ENCODE peak calls at places on chromosomes 2 and 18, in five cellular contexts. One of them, this sample, is unnamed.
A peak's percentile ranks its signal among the peaks of the same experiment; 100 is the strongest.

GRCh38 chr2:238523158-238524110 is 96.7 kb downstream of the ASB1 start:
- DNase-seq in AG04450: peak; percentile 10
- DNase-seq in epithelial cell of prostate: no peak
- DNase-seq in A549: no peak
- DNase-seq in fibroblast of lung: peak; percentile 66
- DNase-seq in this sample: no peak

GRCh38 chr2:199261221-199261620 is 196.5 kb downstream of the SATB2 start:
- DNase-seq in epithelial cell of prostate: no peak
- DNase-seq in A549: no peak
- DNase-seq in fibroblast of lung: peak; percentile 84
- DNase-seq in AG04450: peak; percentile 46
- DNase-seq in this sample: no peak

GRCh38 chr2:109218087-109218791 is 89.2 kb downstream of the SH3RF3 start:
- DNase-seq in fibroblast of lung: peak; percentile 74
- DNase-seq in AG04450: peak; percentile 23
- DNase-seq in epithelial cell of prostate: no peak
- DNase-seq in A549: no peak
- DNase-seq in this sample: no peak

GRCh38 chr2:223529676-223530075 is 72.5 kb downstream of the SCG2 start:
- DNase-seq in epithelial cell of prostate: no peak
- DNase-seq in AG04450: no peak
- DNase-seq in A549: no peak
- DNase-seq in fibroblast of lung: no peak
- DNase-seq in this sample: no peak

GRCh38 chr18:59197636-59198035 is 22.3 kb upstream of the GRP start:
- DNase-seq in epithelial cell of prostate: no peak
- DNase-seq in A549: no peak
- DNase-seq in AG04450: no peak
- DNase-seq in fibroblast of lung: no peak
- DNase-seq in this sample: no peak

GRCh38 chr2:80365762-80366161 is 61.2 kb upstream of the LRRTM1 start:
- DNase-seq in epithelial cell of prostate: no peak
- DNase-seq in A549: no peak
- DNase-seq in AG04450: no peak
- DNase-seq in fibroblast of lung: no peak
- DNase-seq in this sample: no peak

GRCh38 chr2:88843651-88844050 is 152.2 kb downstream of the RPIA start:
- DNase-seq in epithelial cell of prostate: no peak
- DNase-seq in fibroblast of lung: no peak
- DNase-seq in A549: no peak
- DNase-seq in AG04450: no peak
- DNase-seq in this sample: no peak

GRCh38 chr18:24928479-24928878 is 423.5 kb downstream of the ZNF521 start:
- DNase-seq in epithelial cell of prostate: no peak
- DNase-seq in AG04450: no peak
- DNase-seq in fibroblast of lung: no peak
- DNase-seq in A549: no peak
- DNase-seq in this sample: no peak

GRCh38 chr2:216016581-216016980 is 3.2 kb upstream of the MREG start:
- DNase-seq in epithelial cell of prostate: no peak
- DNase-seq in A549: no peak
- DNase-seq in fibroblast of lung: no peak
- DNase-seq in AG04450: no peak
- DNase-seq in this sample: no peak

GRCh38 chr2:169735623-169736022 is 2.0 kb downstream of the KLHL23 start:
- DNase-seq in fibroblast of lung: no peak
- DNase-seq in AG04450: no peak
- DNase-seq in epithelial cell of prostate: no peak
- DNase-seq in A549: no peak
- DNase-seq in this sample: no peak

GRCh38 chr2:158953454-158953853 is 15.0 kb upstream of the TANC1 start:
- DNase-seq in epithelial cell of prostate: no peak
- DNase-seq in A549: no peak
- DNase-seq in fibroblast of lung: peak; percentile 64
- DNase-seq in AG04450: no peak
- DNase-seq in this sample: no peak
- H3K27ac ChIP-seq in epithelial cell of prostate: no peak overlapping the region
- H3K27ac ChIP-seq in A549: peak overlapping the region; percentile 46
- H3K27ac ChIP-seq in fibroblast of lung: no peak overlapping the region
- H3K27ac ChIP-seq in AG04450: no peak overlapping the region
- H3K27ac ChIP-seq in this sample: no peak overlapping the region

DNA sequence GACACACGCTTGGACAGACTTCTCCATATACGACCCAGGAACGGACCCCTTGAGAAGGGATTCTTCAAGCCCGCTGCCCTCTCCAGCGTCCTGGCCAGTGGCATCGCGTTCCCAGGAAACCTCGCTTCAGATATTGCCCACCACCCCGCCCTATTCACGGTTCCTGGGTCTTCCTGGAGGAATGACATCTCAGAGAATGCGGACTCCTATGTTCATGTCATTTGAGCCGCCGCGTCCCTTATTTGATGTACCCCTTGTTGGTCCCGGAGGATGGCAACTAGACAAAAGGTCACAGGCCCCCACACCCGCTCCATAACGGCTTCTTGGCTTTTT is 588 bp upstream of the CCDC93 start:
- DNase-seq in fibroblast of lung: no peak
- DNase-seq in AG04450: no peak
- DNase-seq in A549: peak; percentile 25
- DNase-seq in epithelial cell of prostate: no peak
- DNase-seq in this sample: no peak
- H3K27ac ChIP-seq in fibroblast of lung: peak overlapping the region; percentile 14
- H3K27ac ChIP-seq in AG04450: no peak overlapping the region
- H3K27ac ChIP-seq in A549: peak overlapping the region; percentile 88
- H3K27ac ChIP-seq in epithelial cell of prostate: no peak overlapping the region
- H3K27ac ChIP-seq in this sample: peak overlapping the region; percentile 56

DNA sequence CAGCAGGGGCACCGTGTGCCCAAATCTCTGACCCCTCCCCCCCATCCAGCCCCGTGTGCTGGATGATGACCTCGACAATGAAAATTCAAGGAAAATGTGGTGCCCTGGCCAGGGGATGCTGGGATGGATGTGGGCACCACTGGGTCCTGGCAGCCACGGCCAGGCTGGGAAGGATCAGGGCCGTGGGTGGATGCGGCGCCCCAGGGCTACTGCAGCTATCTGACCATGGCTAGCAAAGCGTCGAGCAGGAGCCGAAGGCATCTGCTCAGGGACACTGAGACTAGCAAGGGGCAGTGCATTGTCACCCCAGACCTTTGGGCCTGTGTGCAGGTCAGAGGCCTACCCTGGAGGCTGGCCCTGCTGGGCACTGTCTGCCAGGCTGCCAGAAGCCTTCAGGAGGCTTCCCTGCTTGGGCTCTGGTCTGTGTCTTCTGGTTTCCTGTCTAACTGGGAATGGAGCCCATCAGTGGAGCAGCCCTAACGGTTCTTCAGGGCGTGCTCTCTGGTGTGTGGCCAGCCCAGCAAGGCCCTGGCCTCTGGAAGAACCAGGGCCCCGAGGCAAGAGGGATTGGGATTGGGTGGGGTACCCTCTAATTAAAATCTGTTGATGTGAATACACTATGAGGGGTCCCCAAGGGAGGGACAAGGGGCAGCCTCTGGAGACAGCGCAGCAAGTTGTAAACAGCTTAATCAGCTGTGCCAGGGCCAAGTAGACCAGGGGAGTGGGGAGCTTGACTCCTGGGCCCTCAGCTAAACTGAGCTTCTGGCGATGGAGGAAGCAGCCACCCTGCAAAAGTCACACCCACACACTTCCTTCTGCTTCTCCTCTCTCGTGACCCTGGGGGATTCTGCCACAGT is 98.0 kb downstream of the STPG4 start:
- DNase-seq in fibroblast of lung: peak; percentile 39
- DNase-seq in epithelial cell of prostate: no peak
- DNase-seq in A549: no peak
- DNase-seq in AG04450: no peak
- DNase-seq in this sample: peak; percentile 44
- H3K27ac ChIP-seq in fibroblast of lung: peak overlapping the region; percentile 86
- H3K27ac ChIP-seq in epithelial cell of prostate: no peak overlapping the region
- H3K27ac ChIP-seq in A549: no peak overlapping the region
- H3K27ac ChIP-seq in AG04450: peak overlapping the region; percentile 80
- H3K27ac ChIP-seq in this sample: peak overlapping the region; percentile 71

GRCh38 chr2:200363279-200363678 is 56.8 kb downstream of the SPATS2L start:
- DNase-seq in fibroblast of lung: no peak
- DNase-seq in A549: no peak
- DNase-seq in epithelial cell of prostate: no peak
- DNase-seq in AG04450: no peak
- DNase-seq in this sample: no peak
- H3K27ac ChIP-seq in fibroblast of lung: no peak overlapping the region
- H3K27ac ChIP-seq in A549: no peak overlapping the region
- H3K27ac ChIP-seq in epithelial cell of prostate: no peak overlapping the region
- H3K27ac ChIP-seq in AG04450: no peak overlapping the region
- H3K27ac ChIP-seq in this sample: no peak overlapping the region

GRCh38 chr2:53933329-53933728 is 37.5 kb downstream of the PSME4 start:
- DNase-seq in A549: no peak
- DNase-seq in AG04450: no peak
- DNase-seq in fibroblast of lung: no peak
- DNase-seq in epithelial cell of prostate: no peak
- DNase-seq in this sample: no peak
- H3K27ac ChIP-seq in A549: no peak overlapping the region
- H3K27ac ChIP-seq in AG04450: no peak overlapping the region
- H3K27ac ChIP-seq in fibroblast of lung: no peak overlapping the region
- H3K27ac ChIP-seq in epithelial cell of prostate: no peak overlapping the region
- H3K27ac ChIP-seq in this sample: no peak overlapping the region

GRCh38 chr18:23498877-23499570 is 4.3 kb upstream of the RMC1 start:
- DNase-seq in A549: peak; percentile 31
- DNase-seq in epithelial cell of prostate: peak; percentile 14
- DNase-seq in fibroblast of lung: peak; percentile 77
- DNase-seq in AG04450: peak; percentile 33
- DNase-seq in this sample: peak; percentile 71

GRCh38 chr18:23499571-23499889 is 3.8 kb upstream of the RMC1 start:
- DNase-seq in fibroblast of lung: no peak
- DNase-seq in epithelial cell of prostate: no peak
- DNase-seq in A549: no peak
- DNase-seq in AG04450: no peak
- DNase-seq in this sample: no peak

GRCh38 chr18:23495723-23496440 is 7.4 kb upstream of the RMC1 start:
- DNase-seq in fibroblast of lung: no peak
- DNase-seq in AG04450: no peak
- DNase-seq in A549: no peak
- DNase-seq in epithelial cell of prostate: peak; percentile 86
- DNase-seq in this sample: no peak

GRCh38 chr18:23494992-23495391 is 8.3 kb upstream of the RMC1 start:
- DNase-seq in AG04450: no peak
- DNase-seq in epithelial cell of prostate: peak; percentile 63
- DNase-seq in A549: no peak
- DNase-seq in fibroblast of lung: no peak
- DNase-seq in this sample: no peak

GRCh38 chr18:23498062-23498582 is 5.2 kb upstream of the RMC1 start:
- DNase-seq in fibroblast of lung: no peak
- DNase-seq in AG04450: no peak
- DNase-seq in A549: no peak
- DNase-seq in epithelial cell of prostate: no peak
- DNase-seq in this sample: no peak
- H3K27ac ChIP-seq in fibroblast of lung: no peak overlapping the region
- H3K27ac ChIP-seq in AG04450: no peak overlapping the region
- H3K27ac ChIP-seq in A549: no peak overlapping the region
- H3K27ac ChIP-seq in epithelial cell of prostate: no peak overlapping the region
- H3K27ac ChIP-seq in this sample: no peak overlapping the region

DNA sequence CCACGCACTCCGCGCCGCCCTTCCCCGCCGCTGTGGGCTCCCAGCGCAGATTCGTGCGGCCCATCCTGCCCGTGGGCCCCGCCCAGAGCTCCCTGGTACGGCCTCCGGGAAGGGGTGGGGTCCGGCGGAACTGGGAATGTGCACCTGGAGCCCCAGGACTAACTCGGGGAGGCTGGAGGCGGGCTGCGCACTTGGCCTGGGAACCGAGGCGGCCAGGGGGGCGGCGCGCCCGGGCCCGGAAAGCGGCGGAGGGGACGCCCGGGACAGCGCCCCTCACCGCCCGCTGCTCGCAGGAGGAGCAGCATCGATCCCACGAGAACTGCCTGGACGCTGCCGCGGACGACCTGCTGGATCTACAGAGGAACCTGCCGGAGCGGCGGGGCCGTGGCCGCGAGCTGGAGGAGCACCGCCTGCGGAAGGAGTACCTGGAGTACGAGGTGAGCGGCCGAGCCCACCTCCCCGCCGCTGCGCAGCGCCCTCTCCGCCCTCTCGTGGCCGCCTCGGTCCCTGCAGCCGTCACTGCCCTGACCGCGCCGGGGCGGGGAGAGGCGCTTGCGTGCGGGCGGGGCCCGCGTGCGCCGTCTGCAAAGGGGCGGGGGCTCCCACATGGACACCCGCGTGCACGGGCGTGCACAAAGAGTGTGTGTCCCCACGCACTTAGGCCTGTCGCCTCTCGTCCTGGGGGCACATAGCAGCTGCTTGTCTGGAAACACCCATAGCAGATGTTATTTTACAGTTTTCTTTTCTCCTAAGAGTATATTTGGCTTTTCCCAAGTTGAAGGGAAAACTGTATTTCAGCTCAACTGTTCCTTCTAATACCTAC is 25.2 kb downstream of the PSD4 start:
- DNase-seq in A549: peak; percentile 61
- DNase-seq in fibroblast of lung: peak; percentile 66
- DNase-seq in AG04450: no peak
- DNase-seq in epithelial cell of prostate: peak; percentile 49
- DNase-seq in this sample: no peak
- H3K27ac ChIP-seq in A549: peak overlapping the region; percentile 97
- H3K27ac ChIP-seq in fibroblast of lung: peak overlapping the region; percentile 18
- H3K27ac ChIP-seq in AG04450: no peak overlapping the region
- H3K27ac ChIP-seq in epithelial cell of prostate: peak overlapping the region; percentile 88
- H3K27ac ChIP-seq in this sample: peak overlapping the region; percentile 23